ENCODE peak calls at places on chromosome 16, in nine cellular contexts. X is epithelial cell of esophagus; G is activated T-helper 1 cell treated with anti-CD3 and anti-CD28 coated beads, Interleukin-12 subunit alpha, Interleukin-12 subunit beta, Interleukin-2, Interleukin-4 antibody, amounts not matched to agents 30 ng/mL and 10 ng/mL and 1 ng/mL, durations not matched to agents 14 hours and 24 hours and 36 hours; U is fibroblast of mammary gland; O is anterior cingulate cortex; H is head of caudate nucleus; J is CD4-positive, alpha-beta T cell; C is stomach; S is T-helper 1 cell. B is an unnamed sample.

GRCh38 chr16:51876934-51877333 is 670.0 kb downstream of the TOX3 start:
- DNase-seq in X (peak; percentile 33), G (no peak), U (no peak), O (no peak), H (no peak), J (no peak), C (no peak), S (no peak), B (no peak)

GRCh38 chr16:75868636-75869389 is 142.5 kb upstream of the CPHXL start:
- DNase-seq in X (no peak), G (no peak), U (no peak), O (no peak), H (no peak), J (no peak), C (no peak), S (no peak), B (no peak)

GRCh38 chr16:4380131-4381063 is 8.7 kb downstream of the VASN start:
- DNase-seq in X (no peak), G (no peak), U (no peak), O (no peak), H (no peak), J (no peak), C (no peak), S (no peak), B (no peak)

GRCh38 chr16:85422374-85423185 is 190.5 kb upstream of the GSE1 start:
- DNase-seq in X (peak; percentile 54), G (no peak), U (no peak), O (no peak), H (peak; percentile 81), J (no peak), C (peak; percentile 95), S (no peak), B (no peak)

GRCh38 chr16:21175397-21175796 is 16.9 kb downstream of the LDAF1 start:
- DNase-seq in X (no peak), G (no peak), U (no peak), O (no peak), H (no peak), J (no peak), C (no peak), S (no peak), B (no peak)

GRCh38 chr16:3553138-3553923 is 23.9 kb downstream of the NLRC3 start:
- DNase-seq in X (no peak), G (no peak), U (no peak), O (no peak), H (no peak), J (no peak), C (no peak), S (no peak), B (no peak)

GRCh38 chr16:88759245-88759975 is 25.6 kb downstream of the PIEZO1 start:
- DNase-seq in X (no peak), G (no peak), U (peak; percentile 30), O (no peak), H (no peak), J (peak; percentile 59), C (peak; percentile 55), S (peak; percentile 73), B (no peak)

GRCh38 chr16:66359012-66359411 is 7.5 kb upstream of the CDH5 start:
- DNase-seq in X (peak; percentile 84), G (no peak), U (peak; percentile 66), O (no peak), H (no peak), J (no peak), C (no peak), S (no peak), B (peak; percentile 63)

GRCh38 chr16:12406158-12406557 is 397.5 kb downstream of the CPPED1 start:
- DNase-seq in X (no peak), G (no peak), U (no peak), O (no peak), H (no peak), J (no peak), C (no peak), S (no peak), B (no peak)

GRCh38 chr16:7513429-7513828 is 180.8 kb downstream of the RBFOX1 start:
- DNase-seq in X (no peak), G (no peak), U (no peak), O (no peak), H (no peak), J (no peak), C (no peak), S (peak; percentile 0), B (no peak)

GRCh38 chr16:19718624-19718965 is 524 bp downstream of the IQCK start:
- DNase-seq in X (peak; percentile 28), G (no peak), U (peak; percentile 14), O (no peak), H (peak; percentile 29), J (no peak), C (no peak), S (no peak), B (no peak)

GRCh38 chr16:4698321-4699029 is 5.1 kb downstream of the NUDT16L1 start:
- DNase-seq in X (no peak), G (no peak), U (no peak), O (no peak), H (no peak), J (no peak), C (no peak), S (no peak), B (no peak)

GRCh38 chr16:73280366-73280765 is 232.4 kb upstream of the ZFHX3 start:
- DNase-seq in X (peak; percentile 27), G (no peak), U (no peak), O (no peak), H (no peak), J (no peak), C (no peak), S (no peak), B (peak; percentile 2)

GRCh38 chr16:60818471-60818870 is 1217.8 kb downstream of the CDH8 start:
- DNase-seq in X (no peak), G (no peak), U (no peak), O (no peak), H (no peak), J (no peak), C (no peak), S (no peak), B (no peak)

GRCh38 chr16:49776085-49776501 is 79.8 kb downstream of the ZNF423 start:
- DNase-seq in X (no peak), G (no peak), U (no peak), O (peak; percentile 1), H (peak; percentile 36), J (no peak), C (no peak), S (no peak), B (no peak)

GRCh38 chr16:21943571-21943970 is 9.6 kb upstream of the UQCRC2 start:
- DNase-seq in X (no peak), G (no peak), U (no peak), O (no peak), H (no peak), J (no peak), C (no peak), S (no peak), B (no peak)

GRCh38 chr16:88352261-88353200 is 30.2 kb upstream of the ZNF469 start:
- DNase-seq in X (peak; percentile 2), G (no peak), U (no peak), O (no peak), H (no peak), J (no peak), C (no peak), S (no peak), B (no peak)

GRCh38 chr16:85935391-85935956 is 36.5 kb downstream of the IRF8 start:
- DNase-seq in X (no peak), G (no peak), U (no peak), O (no peak), H (no peak), J (no peak), C (no peak), S (no peak), B (no peak)

GRCh38 chr16:80300876-80301275 is 239.9 kb upstream of the DYNLRB2 start:
- DNase-seq in X (peak; percentile 20), G (no peak), U (no peak), O (no peak), H (no peak), J (no peak), C (no peak), S (no peak), B (peak; percentile 68)

GRCh38 chr16:87853411-87854052 is 15.8 kb downstream of the SLC7A5 start:
- DNase-seq in X (peak; percentile 94), G (peak; percentile 83), U (peak; percentile 82), O (peak; percentile 92), H (peak; percentile 84), J (peak; percentile 74), C (peak; percentile 95), S (peak; percentile 95), B (peak; percentile 80)

GRCh38 chr16:31404353-31405064 is 11.4 kb downstream of the ITGAD start:
- DNase-seq in X (no peak), G (no peak), U (peak; percentile 73), O (no peak), H (no peak), J (no peak), C (no peak), S (no peak), B (no peak)

GRCh38 chr16:60929-61878 is 7.6 kb downstream of the SNRNP25 start:
- DNase-seq in X (no peak), G (no peak), U (no peak), O (no peak), H (peak; percentile 45), J (no peak), C (no peak), S (no peak), B (no peak)

GRCh38 chr16:54282202-54282922 is 4.2 kb downstream of the IRX3 start:
- DNase-seq in X (peak; percentile 42), G (no peak), U (peak; percentile 29), O (peak; percentile 6), H (no peak), J (no peak), C (peak; percentile 71), S (no peak), B (no peak)

GRCh38 chr16:7086842-7087616 is 245.6 kb upstream of the RBFOX1 start:
- DNase-seq in X (no peak), G (no peak), U (no peak), O (peak; percentile 2), H (peak; percentile 44), J (no peak), C (no peak), S (no peak), B (no peak)

GRCh38 chr16:67673712-67674580 is 7.3 kb downstream of the C16orf86 start:
- DNase-seq in X (no peak), G (no peak), U (peak; percentile 27), O (peak; percentile 34), H (no peak), J (no peak), C (peak; percentile 77), S (no peak), B (no peak)

GRCh38 chr16:57235128-57236092 is 9.6 kb upstream of the ARL2BP start:
- DNase-seq in X (peak; percentile 26), G (no peak), U (peak; percentile 85), O (no peak), H (no peak), J (no peak), C (no peak), S (peak; percentile 31), B (no peak)

GRCh38 chr16:84519855-84520254 is 15.4 kb upstream of the MEAK7 start:
- DNase-seq in X (no peak), G (no peak), U (no peak), O (no peak), H (no peak), J (no peak), C (no peak), S (no peak), B (no peak)

GRCh38 chr16:55532227-55532626 is 23.4 kb downstream of the LPCAT2 start:
- DNase-seq in X (no peak), G (no peak), U (no peak), O (no peak), H (no peak), J (no peak), C (no peak), S (no peak), B (no peak)

GRCh38 chr16:30004811-30005242 is 6.0 kb downstream of the DOC2A start:
- DNase-seq in X (no peak), G (no peak), U (no peak), O (no peak), H (no peak), J (no peak), C (peak; percentile 34), S (no peak), B (no peak)

B was measured in foreskin keratinocyte.